ENCODE peak calls at places on chromosomes 6 and 20, in ten cellular contexts. One of them, this sample, is unnamed.

GRCh38 chr20:24100370-24101011 is 111.9 kb upstream of the GGTLC1 start:
- DNase-seq in colonic mucosa: peak
- DNase-seq in NCI-H2081: peak
- DNase-seq in NCI-H1694: peak
- DNase-seq in astrocyte of the spinal cord: peak
- DNase-seq in caudate nucleus: no peak
- DNase-seq in fibroblast of mammary gland: peak
- DNase-seq in GM03348: peak
- DNase-seq in T-helper 22 cell: peak
- DNase-seq in mucosa of descending colon: peak
- DNase-seq in this sample: no peak

GRCh38 chr6:17574871-17575560 is 25.1 kb upstream of the FAM8A1 start:
- DNase-seq in colonic mucosa: no peak
- DNase-seq in NCI-H2081: no peak
- DNase-seq in NCI-H1694: no peak
- DNase-seq in astrocyte of the spinal cord: peak
- DNase-seq in caudate nucleus: no peak
- DNase-seq in fibroblast of mammary gland: peak
- DNase-seq in GM03348: peak
- DNase-seq in T-helper 22 cell: no peak
- DNase-seq in mucosa of descending colon: no peak
- DNase-seq in this sample: peak

GRCh38 chr6:127904160-127904559 is 3.3 kb upstream of the THEMIS start:
- DNase-seq in colonic mucosa: no peak
- DNase-seq in NCI-H2081: no peak
- DNase-seq in NCI-H1694: no peak
- DNase-seq in astrocyte of the spinal cord: no peak
- DNase-seq in caudate nucleus: no peak
- DNase-seq in fibroblast of mammary gland: no peak
- DNase-seq in GM03348: no peak
- DNase-seq in T-helper 22 cell: no peak
- DNase-seq in mucosa of descending colon: no peak
- DNase-seq in this sample: no peak

GRCh38 chr6:156839591-156840001 is 62.4 kb downstream of the ARID1B start:
- DNase-seq in colonic mucosa: no peak
- DNase-seq in NCI-H2081: no peak
- DNase-seq in NCI-H1694: no peak
- DNase-seq in astrocyte of the spinal cord: peak
- DNase-seq in caudate nucleus: no peak
- DNase-seq in fibroblast of mammary gland: peak
- DNase-seq in GM03348: no peak
- DNase-seq in T-helper 22 cell: no peak
- DNase-seq in mucosa of descending colon: no peak
- DNase-seq in this sample: no peak

GRCh38 chr20:3777726-3778629 is 3.3 kb downstream of the SPEF1 start:
- DNase-seq in colonic mucosa: peak
- DNase-seq in NCI-H2081: no peak
- DNase-seq in NCI-H1694: peak
- DNase-seq in astrocyte of the spinal cord: no peak
- DNase-seq in caudate nucleus: peak
- DNase-seq in fibroblast of mammary gland: peak
- DNase-seq in GM03348: peak
- DNase-seq in T-helper 22 cell: peak
- DNase-seq in mucosa of descending colon: peak
- DNase-seq in this sample: no peak

GRCh38 chr6:169424821-169425240 is 171.2 kb upstream of the THBS2 start:
- DNase-seq in colonic mucosa: no peak
- DNase-seq in NCI-H2081: no peak
- DNase-seq in NCI-H1694: no peak
- DNase-seq in astrocyte of the spinal cord: peak
- DNase-seq in caudate nucleus: no peak
- DNase-seq in fibroblast of mammary gland: peak
- DNase-seq in GM03348: peak
- DNase-seq in T-helper 22 cell: no peak
- DNase-seq in mucosa of descending colon: no peak
- DNase-seq in this sample: peak

GRCh38 chr6:113039013-113039412 is 691.9 kb downstream of the RFPL4B start:
- DNase-seq in colonic mucosa: no peak
- DNase-seq in NCI-H2081: no peak
- DNase-seq in NCI-H1694: no peak
- DNase-seq in astrocyte of the spinal cord: no peak
- DNase-seq in caudate nucleus: no peak
- DNase-seq in fibroblast of mammary gland: no peak
- DNase-seq in GM03348: no peak
- DNase-seq in T-helper 22 cell: no peak
- DNase-seq in mucosa of descending colon: no peak
- DNase-seq in this sample: no peak

GRCh38 chr20:34220581-34220980 is 20.6 kb upstream of the ASIP start:
- DNase-seq in colonic mucosa: no peak
- DNase-seq in NCI-H2081: no peak
- DNase-seq in NCI-H1694: no peak
- DNase-seq in astrocyte of the spinal cord: peak
- DNase-seq in caudate nucleus: no peak
- DNase-seq in fibroblast of mammary gland: peak
- DNase-seq in GM03348: peak
- DNase-seq in T-helper 22 cell: no peak
- DNase-seq in mucosa of descending colon: no peak
- DNase-seq in this sample: no peak

GRCh38 chr6:32109114-32109764 is at the start of gene TNXB:
- DNase-seq in colonic mucosa: no peak
- DNase-seq in NCI-H2081: no peak
- DNase-seq in NCI-H1694: no peak
- DNase-seq in astrocyte of the spinal cord: no peak
- DNase-seq in caudate nucleus: no peak
- DNase-seq in fibroblast of mammary gland: no peak
- DNase-seq in GM03348: no peak
- DNase-seq in T-helper 22 cell: no peak
- DNase-seq in mucosa of descending colon: no peak
- DNase-seq in this sample: no peak

GRCh38 chr6:97947841-97948240 is 664.8 kb upstream of the MMS22L start:
- DNase-seq in colonic mucosa: no peak
- DNase-seq in NCI-H2081: no peak
- DNase-seq in NCI-H1694: no peak
- DNase-seq in astrocyte of the spinal cord: peak
- DNase-seq in caudate nucleus: no peak
- DNase-seq in fibroblast of mammary gland: peak
- DNase-seq in GM03348: no peak
- DNase-seq in T-helper 22 cell: no peak
- DNase-seq in mucosa of descending colon: no peak
- DNase-seq in this sample: no peak

GRCh38 chr20:50855498-50856474 is 60.9 kb downstream of the BCAS4 start:
- DNase-seq in colonic mucosa: no peak
- DNase-seq in NCI-H2081: no peak
- DNase-seq in NCI-H1694: no peak
- DNase-seq in astrocyte of the spinal cord: peak
- DNase-seq in caudate nucleus: no peak
- DNase-seq in fibroblast of mammary gland: peak
- DNase-seq in GM03348: no peak
- DNase-seq in T-helper 22 cell: no peak
- DNase-seq in mucosa of descending colon: peak
- DNase-seq in this sample: no peak

GRCh38 chr20:61719691-61720347 is 345.9 kb downstream of the TAF4 start:
- DNase-seq in colonic mucosa: no peak
- DNase-seq in NCI-H2081: no peak
- DNase-seq in NCI-H1694: no peak
- DNase-seq in astrocyte of the spinal cord: no peak
- DNase-seq in caudate nucleus: no peak
- DNase-seq in fibroblast of mammary gland: no peak
- DNase-seq in GM03348: no peak
- DNase-seq in T-helper 22 cell: peak
- DNase-seq in mucosa of descending colon: no peak
- DNase-seq in this sample: no peak

GRCh38 chr6:94130458-94130857 is 711.1 kb upstream of the EPHA7 start:
- DNase-seq in colonic mucosa: no peak
- DNase-seq in NCI-H2081: no peak
- DNase-seq in NCI-H1694: no peak
- DNase-seq in astrocyte of the spinal cord: no peak
- DNase-seq in caudate nucleus: no peak
- DNase-seq in fibroblast of mammary gland: no peak
- DNase-seq in GM03348: no peak
- DNase-seq in T-helper 22 cell: no peak
- DNase-seq in mucosa of descending colon: no peak
- DNase-seq in this sample: no peak

This sample was measured in AG04450.